ENCODE peak calls at places on chromosomes 6 and 20, in six cellular contexts. I is HT-29; K is stimulated activated CD4-positive, alpha-beta T cell treated with anti-CD3 and anti-CD28 coated beads, Interleukin-2, amount 100 ng/mL, for 24 hours; T is fibroblast of gingiva; V is SK-MEL-5; H is NT2/D1. L is an unnamed sample.

GRCh38 chr6:78243519-78243918 is 590.7 kb downstream of the MEI4 start:
- DNase-seq in V (no peak), H (no peak), I (peak), K (no peak), T (no peak), L (no peak)

GRCh38 chr6:106927531-106928398 is 46.8 kb downstream of the CD24 start:
- DNase-seq in V (peak), K (peak), I (peak), H (peak), T (no peak), L (peak)

GRCh38 chr20:38437796-38438195 is 2.7 kb upstream of the SNHG17 start:
- DNase-seq in H (no peak), V (no peak), T (no peak), I (no peak), K (no peak), L (no peak)

GRCh38 chr6:97059473-97059872 is 134.9 kb downstream of the KLHL32 start:
- DNase-seq in V (peak), T (peak), I (peak), K (no peak), H (no peak), L (no peak)

GRCh38 chr6:42901538-42901957 is 14.3 kb upstream of the PTCRA start:
- DNase-seq in K (peak), T (peak), H (peak), I (peak), V (peak), L (peak)

GRCh38 chr20:20655883-20656282 is 56.6 kb downstream of the RALGAPA2 start:
- DNase-seq in K (no peak), V (no peak), T (no peak), H (no peak), I (no peak), L (no peak)

GRCh38 chr6:151634336-151634720 is 140.5 kb downstream of the CCDC170 start:
- DNase-seq in H (no peak), V (no peak), K (no peak), T (no peak), I (peak), L (no peak)

GRCh38 chr20:49987015-49987867 is 4.5 kb downstream of the SNAI1 start:
- DNase-seq in V (no peak), I (no peak), T (peak), K (no peak), H (no peak), L (no peak)

GRCh38 chr6:46921731-46922130 is at the start of gene ADGRF5:
- DNase-seq in T (no peak), H (no peak), V (no peak), K (no peak), I (no peak), L (no peak)

GRCh38 chr6:32700391-32701040 is 34.1 kb upstream of the HLA-DQB1 start:
- DNase-seq in K (no peak), V (peak), H (peak), I (peak), T (peak), L (peak)

GRCh38 chr6:35757461-35758123 is 18.8 kb upstream of the CLPSL2 start:
- DNase-seq in K (no peak), H (no peak), V (peak), I (peak), T (peak), L (no peak)

GRCh38 chr6:51866867-51867266 is 220.5 kb downstream of the PKHD1 start:
- DNase-seq in T (no peak), V (no peak), K (no peak), H (no peak), I (no peak), L (no peak)

GRCh38 chr6:160986831-160987230 is 4.7 kb upstream of the MAP3K4 start:
- DNase-seq in K (no peak), V (no peak), I (no peak), T (no peak), H (no peak), L (no peak)

GRCh38 chr6:41209547-41209951 is 8.6 kb upstream of the TREML2 start:
- DNase-seq in V (no peak), H (no peak), T (no peak), I (peak), K (no peak), L (no peak)

GRCh38 chr20:60857708-60858107 is 394.4 kb upstream of the CDH4 start:
- DNase-seq in H (no peak), K (no peak), T (no peak), V (peak), I (no peak), L (no peak)

GRCh38 chr20:25148181-25148981 is 47.1 kb upstream of the ENTPD6 start:
- DNase-seq in K (peak), T (peak), H (no peak), V (no peak), I (no peak), L (no peak)

GRCh38 chr20:33474963-33475362 is 14.9 kb upstream of the CBFA2T2 start:
- DNase-seq in T (no peak), K (no peak), V (no peak), H (no peak), I (no peak), L (no peak)

GRCh38 chr6:99334526-99335127 is 14.8 kb downstream of the FAXC start:
- DNase-seq in K (no peak), H (no peak), I (peak), T (peak), V (peak), L (peak)

GRCh38 chr20:13703265-13703664 is 64.5 kb upstream of the TASP1 start:
- DNase-seq in I (no peak), H (no peak), K (no peak), V (peak), T (no peak), L (no peak)

GRCh38 chr6:138038148-138038870 is 68.9 kb downstream of the PERP start:
- DNase-seq in V (no peak), K (no peak), H (no peak), I (no peak), T (no peak), L (no peak)

GRCh38 chr20:44176833-44177533 is 10.0 kb downstream of the JPH2 start:
- DNase-seq in I (peak), T (no peak), K (no peak), V (no peak), H (no peak), L (no peak)

GRCh38 chr20:64081620-64081964 is 1.7 kb downstream of the OPRL1 start:
- DNase-seq in H (no peak), T (no peak), V (no peak), I (no peak), K (no peak), L (no peak)

GRCh38 chr6:113630738-113631535 is 226.2 kb upstream of the MARCKS start:
- DNase-seq in T (peak), V (no peak), H (no peak), K (peak), I (no peak), L (no peak)

GRCh38 chr6:168962886-168963285 is 290.8 kb downstream of the THBS2 start:
- DNase-seq in T (no peak), I (no peak), V (no peak), H (no peak), K (no peak), L (no peak)

GRCh38 chr6:56348578-56348977 is 101.2 kb upstream of the COL21A1 start:
- DNase-seq in I (no peak), K (no peak), T (no peak), V (peak), H (no peak), L (no peak)

GRCh38 chr20:43507150-43508080 is at the start of gene L3MBTL1:
- DNase-seq in H (peak), T (no peak), K (peak), I (peak), V (peak), L (peak)

GRCh38 chr20:16368645-16369292 is 204.5 kb downstream of the KIF16B start:
- DNase-seq in K (no peak), H (peak), V (no peak), I (peak), T (peak), L (peak)

GRCh38 chr6:127475135-127475822 is 16.1 kb upstream of the KIAA0408 start:
- DNase-seq in K (no peak), T (no peak), H (no peak), I (no peak), V (no peak), L (no peak)

GRCh38 chr20:20338133-20338730 is 29.7 kb upstream of the INSM1 start:
- DNase-seq in T (no peak), I (no peak), K (no peak), V (no peak), H (no peak), L (no peak)

GRCh38 chr6:79818471-79818870 is 128.9 kb downstream of the ELOVL4 start:
- DNase-seq in H (no peak), V (no peak), I (no peak), K (no peak), T (no peak), L (peak)